ENCODE peak calls at places on chromosome 10, in six cellular contexts. T, Z, G, A, K and E are unnamed samples.

GRCh38 chr10:16867990-16868389 is 50.8 kb upstream of the RSU1 start:
- DNase-seq in A (no peak), T (no peak), G (no peak), Z (no peak), K (no peak), E (no peak)

GRCh38 chr10:60346661-60347060 is 43.0 kb downstream of the ANK3 start:
- DNase-seq in T (no peak), K (no peak), A (no peak), G (no peak), Z (no peak), E (no peak)

GRCh38 chr10:119703903-119704508 is 21.8 kb upstream of the INPP5F start:
- DNase-seq in G (no peak), A (no peak), Z (no peak), T (no peak), K (no peak), E (peak; percentile 67)

GRCh38 chr10:72736881-72737280 is 44.9 kb downstream of the MCU start:
- DNase-seq in G (no peak), K (no peak), A (no peak), T (peak; percentile 39), Z (no peak), E (no peak)

GRCh38 chr10:117242463-117242832 is 1.5 kb downstream of the SLC18A2 start:
- DNase-seq in G (no peak), K (no peak), Z (no peak), T (no peak), A (no peak), E (no peak)

GRCh38 chr10:112950714-112951348 is 784 bp downstream of the TCF7L2 start:
- DNase-seq in G (peak; percentile 64), Z (no peak), A (peak; percentile 53), K (no peak), T (peak; percentile 53), E (no peak)

GRCh38 chr10:30671011-30671616 is 41.6 kb upstream of the LYZL2 start:
- DNase-seq in Z (peak; percentile 60), A (peak; percentile 79), T (peak; percentile 85), K (no peak), G (no peak), E (peak; percentile 25)

GRCh38 chr10:102616071-102616770 is 28.1 kb upstream of the TRIM8 start:
- DNase-seq in T (peak; percentile 71), Z (no peak), G (no peak), K (peak; percentile 40), A (no peak), E (no peak)

GRCh38 chr10:81876253-81876731 is 1.3 kb downstream of the NRG3 start:
- DNase-seq in A (peak; percentile 26), K (no peak), G (no peak), Z (no peak), T (no peak), E (no peak)

GRCh38 chr10:69466689-69467088 is 15.4 kb downstream of the TSPAN15 start:
- DNase-seq in T (no peak), G (no peak), A (no peak), K (no peak), Z (no peak), E (no peak)

GRCh38 chr10:128062331-128062730 is 63.9 kb downstream of the MKI67 start:
- DNase-seq in T (no peak), G (no peak), Z (no peak), A (no peak), K (peak; percentile 5), E (no peak)

GRCh38 chr10:63252095-63252762 is 119.1 kb downstream of the NRBF2 start:
- DNase-seq in G (no peak), Z (no peak), T (no peak), A (no peak), K (no peak), E (no peak)

GRCh38 chr10:86851329-86852207 is 95.1 kb downstream of the BMPR1A start:
- DNase-seq in Z (no peak), K (no peak), A (no peak), G (no peak), T (peak; percentile 95), E (no peak)

GRCh38 chr10:29499993-29500537 is 134.7 kb downstream of the SVIL start:
- DNase-seq in Z (no peak), T (no peak), G (no peak), K (no peak), A (no peak), E (no peak)

GRCh38 chr10:133415752-133416151 is 8.7 kb downstream of the SPRN start:
- DNase-seq in A (no peak), K (no peak), T (no peak), G (no peak), Z (no peak), E (no peak)

GRCh38 chr10:112811741-112812551 is 138.1 kb upstream of the TCF7L2 start:
- DNase-seq in A (peak; percentile 75), Z (peak; percentile 89), G (no peak), K (no peak), T (peak; percentile 93), E (no peak)

GRCh38 chr10:114034943-114035645 is 8.6 kb upstream of the ADRB1 start:
- DNase-seq in K (no peak), Z (no peak), G (no peak), T (no peak), A (no peak), E (no peak)

GRCh38 chr10:62662471-62662870 is 142.0 kb upstream of the ADO start:
- DNase-seq in T (no peak), A (no peak), K (no peak), G (no peak), Z (no peak), E (no peak)

GRCh38 chr10:63866075-63866746 is 345.0 kb downstream of the REEP3 start:
- DNase-seq in A (peak; percentile 84), Z (peak; percentile 65), G (no peak), T (peak; percentile 58), K (no peak), E (peak; percentile 9)

GRCh38 chr10:103800110-103800509 is 55.3 kb downstream of the SH3PXD2A start:
- DNase-seq in G (no peak), K (no peak), A (no peak), T (no peak), Z (no peak), E (no peak)

GRCh38 chr10:53093878-53094277 is 321.3 kb upstream of the MBL2 start:
- DNase-seq in K (no peak), A (no peak), T (no peak), G (no peak), Z (no peak), E (no peak)

GRCh38 chr10:13420532-13421307 is 72.6 kb upstream of the SEPHS1 start:
- DNase-seq in Z (no peak), T (no peak), K (no peak), A (no peak), G (no peak), E (no peak)

GRCh38 chr10:110843031-110843430 is 28.7 kb upstream of the PDCD4 start:
- DNase-seq in T (no peak), A (no peak), G (no peak), K (no peak), Z (no peak), E (peak; percentile 84)

GRCh38 chr10:70943806-70944466 is 55.6 kb upstream of the PCBD1 start:
- DNase-seq in A (no peak), T (no peak), G (no peak), Z (no peak), K (no peak), E (no peak)

GRCh38 chr10:25174461-25175230 is at the start of gene GPR158:
- DNase-seq in T (peak; percentile 92), K (peak; percentile 43), G (peak; percentile 93), Z (peak; percentile 91), A (peak; percentile 93), E (peak; percentile 17)

DNA sequence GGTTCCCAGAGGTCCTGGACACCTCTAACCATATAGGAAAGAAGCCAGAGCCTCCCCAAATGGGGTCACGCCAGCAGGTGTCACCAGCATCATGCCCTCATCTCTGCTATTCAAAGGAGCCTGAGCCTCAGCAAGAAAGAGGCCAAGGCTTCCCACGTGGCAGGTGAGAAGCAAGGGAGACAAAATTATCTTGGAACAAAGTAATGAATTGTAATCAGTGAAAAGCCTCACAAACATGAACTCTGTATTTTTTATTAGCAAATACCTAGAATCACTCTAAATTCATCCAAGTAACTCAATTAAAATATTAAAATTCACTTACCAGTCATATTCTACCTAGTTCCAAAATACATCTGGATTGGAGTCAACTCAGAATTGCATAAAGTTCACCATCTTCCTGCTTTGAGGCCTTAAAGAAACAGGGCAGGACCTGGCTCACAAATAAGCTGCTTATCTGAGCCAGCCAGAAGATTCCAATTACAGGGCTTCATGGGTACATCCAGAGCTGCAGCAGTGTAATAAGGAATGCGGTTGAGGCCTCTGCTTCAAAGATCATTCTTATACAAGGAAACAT is 68.7 kb downstream of the SGMS1 start:
- DNase-seq in A (no peak), T (peak; percentile 57), G (no peak), Z (peak; percentile 43), K (no peak), E (no peak)
- TF ChIP-seq CTCF in A (no peak), T (no peak), G (no peak), Z (peak; percentile 6), K (no peak), E (peak; percentile 47)

DNA sequence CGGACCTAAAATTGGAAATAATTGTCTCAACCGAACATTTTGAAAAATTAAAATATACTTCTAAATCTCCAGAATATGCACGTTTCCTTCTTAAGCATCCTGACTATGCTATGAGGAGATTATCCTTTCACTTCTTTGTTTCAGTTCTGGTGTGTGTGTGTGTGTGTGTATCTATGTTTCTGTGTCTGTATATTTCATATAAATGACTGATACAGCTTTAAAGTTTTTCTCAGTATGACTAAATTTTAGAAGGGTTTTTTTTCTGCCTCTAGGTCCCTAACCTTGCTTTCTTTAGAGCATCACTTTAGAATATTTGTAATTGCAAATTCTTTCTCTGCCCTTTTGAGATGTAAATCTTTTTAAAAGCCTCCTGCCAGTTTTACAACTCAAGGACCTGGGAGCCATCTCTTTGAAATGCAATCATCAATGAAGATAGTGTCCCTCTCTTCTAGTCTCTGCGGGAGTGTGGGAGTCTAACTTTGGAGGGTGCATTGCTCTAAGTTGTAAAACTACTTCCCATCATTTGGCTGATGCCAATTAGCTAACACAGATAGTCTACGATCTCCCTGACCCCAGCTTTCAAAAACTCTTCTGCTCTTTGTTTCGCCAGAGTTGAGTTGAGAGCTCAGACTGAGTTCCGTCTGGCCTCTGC is 782.0 kb upstream of the ZWINT start:
- DNase-seq in Z (no peak), T (no peak), A (no peak), G (no peak), K (no peak), E (no peak)
- H3K27me3 ChIP-seq in Z (no peaks in the 10 kb centered on the region), T (no peaks in the 10 kb centered on the region), A (no peaks in the 10 kb centered on the region), G (no peaks in the 10 kb centered on the region), K (no peaks in the 10 kb centered on the region), E (no peaks in the 10 kb centered on the region)

GRCh38 chr10:100968037-100968736 is 1.1 kb upstream of the SEMA4G start:
- DNase-seq in Z (no peak), K (no peak), A (no peak), G (no peak), T (no peak), E (no peak)

GRCh38 chr10:100965820-100966219 is 3.5 kb upstream of the SEMA4G start:
- DNase-seq in T (no peak), A (no peak), K (no peak), Z (no peak), G (no peak), E (no peak)

GRCh38 chr10:100968839-100969174 is 497 bp upstream of the SEMA4G start:
- DNase-seq in K (no peak), G (no peak), A (no peak), T (no peak), Z (no peak), E (no peak)

GRCh38 chr10:100966887-100967286 is 2.4 kb upstream of the SEMA4G start:
- DNase-seq in A (no peak), Z (no peak), G (peak; percentile 6), T (no peak), K (no peak), E (no peak)

GRCh38 chr10:100967332-100967731 is 2.0 kb upstream of the SEMA4G start:
- DNase-seq in T (no peak), G (peak; percentile 11), K (no peak), Z (no peak), A (no peak), E (no peak)
- TF ChIP-seq CTCF in T (no peak), G (no peak), K (no peak), Z (no peak), A (no peak), E (no peak)

GRCh38 chr10:35637456-35637855 is 4.6 kb downstream of the FZD8 start:
- DNase-seq in G (no peak), Z (no peak), A (no peak), T (peak; percentile 12), K (no peak), E (no peak)
- H3K27me3 ChIP-seq in G (no peaks in the 10 kb centered on the region), Z (no peaks in the 10 kb centered on the region), A (peaks cover 22% of the 10 kb centered on the region), T (no peaks in the 10 kb centered on the region), K (no peaks in the 10 kb centered on the region), E (no peaks in the 10 kb centered on the region)